ENCODE peak calls at places on chromosomes 1 and 21, in eight cellular contexts. One of them, this sample, is unnamed.

GRCh38 chr1:248926401-248927182 is 20.6 kb downstream of the PGBD2 start:
- DNase-seq in brain microvascular endothelial cell: peak; percentile 83
- DNase-seq in AG04450: peak; percentile 26
- DNase-seq in fibroblast of mammary gland: peak; percentile 73
- DNase-seq in fibroblast of lung: peak; percentile 28
- DNase-seq in HL-60: no peak
- DNase-seq in astrocyte: peak; percentile 68
- DNase-seq in AG10803: peak; percentile 64
- DNase-seq in this sample: no peak

GRCh38 chr1:99580451-99580850 is 65.5 kb upstream of the PALMD start:
- DNase-seq in brain microvascular endothelial cell: no peak
- DNase-seq in AG04450: no peak
- DNase-seq in fibroblast of mammary gland: peak; percentile 32
- DNase-seq in fibroblast of lung: no peak
- DNase-seq in HL-60: no peak
- DNase-seq in astrocyte: peak; percentile 47
- DNase-seq in AG10803: peak; percentile 49
- DNase-seq in this sample: no peak

GRCh38 chr1:81174811-81175476 is 625.8 kb upstream of the ADGRL2 start:
- DNase-seq in brain microvascular endothelial cell: peak; percentile 30
- DNase-seq in AG04450: no peak
- DNase-seq in fibroblast of mammary gland: peak; percentile 59
- DNase-seq in fibroblast of lung: no peak
- DNase-seq in HL-60: no peak
- DNase-seq in astrocyte: peak; percentile 86
- DNase-seq in AG10803: peak; percentile 12
- DNase-seq in this sample: peak; percentile 3

GRCh38 chr1:168722964-168723363 is 6.0 kb downstream of the DPT start:
- DNase-seq in brain microvascular endothelial cell: no peak
- DNase-seq in AG04450: no peak
- DNase-seq in fibroblast of mammary gland: no peak
- DNase-seq in fibroblast of lung: no peak
- DNase-seq in HL-60: no peak
- DNase-seq in astrocyte: no peak
- DNase-seq in AG10803: no peak
- DNase-seq in this sample: no peak

GRCh38 chr1:12601690-12602632 is 16.0 kb downstream of the DHRS3 start:
- DNase-seq in brain microvascular endothelial cell: peak; percentile 93
- DNase-seq in AG04450: no peak
- DNase-seq in fibroblast of mammary gland: peak; percentile 98
- DNase-seq in fibroblast of lung: peak; percentile 92
- DNase-seq in HL-60: no peak
- DNase-seq in astrocyte: peak; percentile 90
- DNase-seq in AG10803: peak; percentile 95
- DNase-seq in this sample: peak; percentile 76

GRCh38 chr21:15210235-15210678 is 145.5 kb upstream of the NRIP1 start:
- DNase-seq in brain microvascular endothelial cell: no peak
- DNase-seq in AG04450: no peak
- DNase-seq in fibroblast of mammary gland: peak; percentile 89
- DNase-seq in fibroblast of lung: peak; percentile 82
- DNase-seq in HL-60: peak; percentile 11
- DNase-seq in astrocyte: no peak
- DNase-seq in AG10803: no peak
- DNase-seq in this sample: no peak

GRCh38 chr21:16605588-16605987 is 875.8 kb downstream of the USP25 start:
- DNase-seq in brain microvascular endothelial cell: no peak
- DNase-seq in AG04450: no peak
- DNase-seq in fibroblast of mammary gland: peak; percentile 15
- DNase-seq in fibroblast of lung: peak; percentile 41
- DNase-seq in HL-60: no peak
- DNase-seq in astrocyte: peak; percentile 36
- DNase-seq in AG10803: no peak
- DNase-seq in this sample: no peak

GRCh38 chr21:25967566-25968438 is 202.8 kb downstream of the APP start:
- DNase-seq in brain microvascular endothelial cell: no peak
- DNase-seq in AG04450: no peak
- DNase-seq in fibroblast of mammary gland: no peak
- DNase-seq in fibroblast of lung: no peak
- DNase-seq in HL-60: peak; percentile 66
- DNase-seq in astrocyte: peak; percentile 11
- DNase-seq in AG10803: no peak
- DNase-seq in this sample: no peak

GRCh38 chr1:1918901-1919303 is at the start of gene TMEM52:
- DNase-seq in brain microvascular endothelial cell: no peak
- DNase-seq in AG04450: no peak
- DNase-seq in fibroblast of mammary gland: no peak
- DNase-seq in fibroblast of lung: no peak
- DNase-seq in HL-60: no peak
- DNase-seq in astrocyte: no peak
- DNase-seq in AG10803: no peak
- DNase-seq in this sample: no peak

GRCh38 chr21:14737278-14737677 is 191.2 kb upstream of the SAMSN1 start:
- DNase-seq in brain microvascular endothelial cell: no peak
- DNase-seq in AG04450: no peak
- DNase-seq in fibroblast of mammary gland: no peak
- DNase-seq in fibroblast of lung: no peak
- DNase-seq in HL-60: no peak
- DNase-seq in astrocyte: no peak
- DNase-seq in AG10803: no peak
- DNase-seq in this sample: no peak

GRCh38 chr1:12528021-12528852 is 89.8 kb downstream of the DHRS3 start:
- DNase-seq in brain microvascular endothelial cell: peak; percentile 43
- DNase-seq in AG04450: no peak
- DNase-seq in fibroblast of mammary gland: peak; percentile 62
- DNase-seq in fibroblast of lung: peak; percentile 87
- DNase-seq in HL-60: no peak
- DNase-seq in astrocyte: peak; percentile 39
- DNase-seq in AG10803: peak; percentile 89
- DNase-seq in this sample: no peak

GRCh38 chr21:37764696-37765095 is 151.6 kb downstream of the KCNJ6 start:
- DNase-seq in brain microvascular endothelial cell: no peak
- DNase-seq in AG04450: no peak
- DNase-seq in fibroblast of mammary gland: no peak
- DNase-seq in fibroblast of lung: no peak
- DNase-seq in HL-60: no peak
- DNase-seq in astrocyte: peak; percentile 56
- DNase-seq in AG10803: peak; percentile 62
- DNase-seq in this sample: no peak

GRCh38 chr1:100423832-100424337 is 71.6 kb downstream of the CDC14A start:
- DNase-seq in brain microvascular endothelial cell: no peak
- DNase-seq in AG04450: no peak
- DNase-seq in fibroblast of mammary gland: no peak
- DNase-seq in fibroblast of lung: no peak
- DNase-seq in HL-60: no peak
- DNase-seq in astrocyte: no peak
- DNase-seq in AG10803: no peak
- DNase-seq in this sample: no peak

GRCh38 chr1:31576743-31577455 is 584 bp downstream of the TINAGL1 start:
- DNase-seq in brain microvascular endothelial cell: no peak
- DNase-seq in AG04450: no peak
- DNase-seq in fibroblast of mammary gland: no peak
- DNase-seq in fibroblast of lung: no peak
- DNase-seq in HL-60: no peak
- DNase-seq in astrocyte: no peak
- DNase-seq in AG10803: no peak
- DNase-seq in this sample: no peak

GRCh38 chr1:111878096-111878495 is 111.4 kb downstream of the KCND3 start:
- DNase-seq in brain microvascular endothelial cell: no peak
- DNase-seq in AG04450: no peak
- DNase-seq in fibroblast of mammary gland: no peak
- DNase-seq in fibroblast of lung: no peak
- DNase-seq in HL-60: no peak
- DNase-seq in astrocyte: no peak
- DNase-seq in AG10803: no peak
- DNase-seq in this sample: no peak

GRCh38 chr1:14987829-14988603 is 165.5 kb upstream of the TMEM51 start:
- DNase-seq in brain microvascular endothelial cell: no peak
- DNase-seq in AG04450: no peak
- DNase-seq in fibroblast of mammary gland: peak; percentile 13
- DNase-seq in fibroblast of lung: no peak
- DNase-seq in HL-60: no peak
- DNase-seq in astrocyte: no peak
- DNase-seq in AG10803: peak; percentile 16
- DNase-seq in this sample: no peak

GRCh38 chr1:203598736-203599135 is 27.9 kb upstream of the ATP2B4 start:
- DNase-seq in brain microvascular endothelial cell: no peak
- DNase-seq in AG04450: no peak
- DNase-seq in fibroblast of mammary gland: no peak
- DNase-seq in fibroblast of lung: no peak
- DNase-seq in HL-60: no peak
- DNase-seq in astrocyte: no peak
- DNase-seq in AG10803: no peak
- DNase-seq in this sample: no peak

GRCh38 chr1:94543893-94544635 is 2.5 kb upstream of the F3 start:
- DNase-seq in brain microvascular endothelial cell: peak; percentile 42
- DNase-seq in AG04450: no peak
- DNase-seq in fibroblast of mammary gland: peak; percentile 93
- DNase-seq in fibroblast of lung: peak; percentile 65
- DNase-seq in HL-60: no peak
- DNase-seq in astrocyte: peak; percentile 82
- DNase-seq in AG10803: peak; percentile 77
- DNase-seq in this sample: no peak
- H3K4me3 ChIP-seq in brain microvascular endothelial cell: no peak overlapping the region
- H3K4me3 ChIP-seq in AG04450: peak overlapping the region; percentile 5
- H3K4me3 ChIP-seq in fibroblast of mammary gland: peak overlapping the region; percentile 23
- H3K4me3 ChIP-seq in fibroblast of lung: peak overlapping the region; percentile 27
- H3K4me3 ChIP-seq in HL-60: no peak overlapping the region
- H3K4me3 ChIP-seq in astrocyte: no peak overlapping the region
- H3K4me3 ChIP-seq in AG10803: no peak overlapping the region
- H3K4me3 ChIP-seq in this sample: no peak overlapping the region

DNA sequence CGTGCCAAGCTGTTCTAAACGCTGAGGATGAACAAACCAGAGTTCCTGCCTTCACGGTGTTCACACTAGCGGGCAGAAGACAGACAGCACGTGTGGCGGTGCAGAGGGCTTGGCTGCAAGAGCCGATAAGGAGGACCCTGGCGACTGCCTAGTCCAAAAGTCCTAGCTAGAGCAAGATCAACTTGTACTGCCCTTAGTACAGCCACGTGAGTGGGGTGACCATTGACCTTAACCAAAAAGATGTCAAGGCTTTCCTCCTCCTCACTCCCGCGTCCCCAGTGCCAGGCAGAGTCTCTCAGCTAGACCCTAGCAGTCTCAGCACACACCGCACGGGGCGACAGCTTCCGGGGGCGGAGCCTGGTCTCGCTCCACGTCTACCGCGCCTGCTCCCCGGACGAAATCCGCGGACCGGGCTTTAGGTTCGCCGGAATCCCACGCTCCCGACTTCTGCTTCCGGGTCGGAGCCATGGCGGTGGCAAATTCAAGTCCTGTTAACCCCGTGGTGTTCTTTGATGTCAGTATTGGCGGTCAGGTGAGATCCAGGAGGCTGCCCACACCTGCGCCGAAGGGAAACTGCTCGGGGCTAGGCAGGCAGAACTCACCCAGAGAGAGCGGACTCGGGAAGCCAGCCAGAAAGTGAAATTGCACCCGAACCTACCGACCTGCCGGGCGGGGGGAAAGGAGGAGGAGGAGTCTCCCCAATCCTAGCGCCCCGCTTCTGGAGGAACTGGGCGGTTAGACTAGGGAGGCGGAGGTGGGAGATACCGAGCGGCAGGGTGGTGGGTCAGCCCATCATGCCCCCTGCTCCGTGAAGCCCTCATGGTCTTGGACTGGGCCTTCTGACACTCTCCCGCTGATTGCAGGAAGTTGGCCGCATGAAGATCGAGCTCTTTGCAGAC is at the start of gene PPIH:
- DNase-seq in brain microvascular endothelial cell: peak; percentile 90
- DNase-seq in AG04450: peak; percentile 61
- DNase-seq in fibroblast of mammary gland: peak; percentile 88
- DNase-seq in fibroblast of lung: peak; percentile 89
- DNase-seq in HL-60: peak; percentile 97
- DNase-seq in astrocyte: peak; percentile 84
- DNase-seq in AG10803: peak; percentile 88
- DNase-seq in this sample: peak; percentile 71
- TF ChIP-seq CTCF in brain microvascular endothelial cell: peak; percentile 27
- TF ChIP-seq CTCF in AG04450: peak; percentile 36
- TF ChIP-seq CTCF in fibroblast of mammary gland: peak; percentile 3
- TF ChIP-seq CTCF in fibroblast of lung: peak; percentile 19
- TF ChIP-seq CTCF in HL-60: no peak
- TF ChIP-seq CTCF in astrocyte: no peak
- TF ChIP-seq CTCF in AG10803: peak; percentile 36
- TF ChIP-seq CTCF in this sample: no peak

DNA sequence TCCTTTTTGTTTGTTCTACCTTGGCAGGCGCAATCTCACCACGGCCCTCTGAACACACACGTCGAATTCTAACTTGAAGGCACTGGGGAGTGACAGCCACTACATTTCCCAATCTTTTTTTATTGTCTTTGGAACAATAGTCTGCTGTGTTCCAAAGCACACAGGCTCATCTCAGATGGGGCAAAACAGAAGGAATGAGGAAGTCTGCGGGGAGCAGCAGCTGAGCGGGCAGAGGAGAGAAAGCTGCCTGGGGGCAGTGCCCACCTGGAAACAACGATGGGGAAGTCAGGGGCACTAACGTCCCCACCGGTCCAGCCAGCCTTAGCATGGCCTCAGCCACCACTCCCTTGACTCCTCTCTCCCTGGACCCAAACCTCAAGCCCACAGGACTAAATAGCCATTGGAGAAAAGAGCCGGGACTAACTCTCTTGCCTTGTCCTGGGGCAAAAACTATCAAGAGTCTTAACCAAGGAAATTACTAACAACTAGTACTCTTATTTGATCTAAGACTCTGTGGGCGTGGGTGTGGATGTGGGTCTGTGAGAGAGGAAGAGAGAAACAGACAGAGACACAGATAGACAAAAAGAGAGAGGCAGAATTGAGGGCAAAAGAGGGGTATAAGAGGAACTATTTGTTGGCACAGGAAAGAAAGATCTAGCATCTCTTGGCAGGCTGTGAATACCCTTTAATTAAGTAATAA is 34.2 kb downstream of the SYF2 start:
- DNase-seq in brain microvascular endothelial cell: no peak
- DNase-seq in AG04450: no peak
- DNase-seq in fibroblast of mammary gland: no peak
- DNase-seq in fibroblast of lung: no peak
- DNase-seq in HL-60: peak; percentile 72
- DNase-seq in astrocyte: no peak
- DNase-seq in AG10803: peak; percentile 45
- DNase-seq in this sample: no peak
- H3K4me3 ChIP-seq in brain microvascular endothelial cell: no peak overlapping the region
- H3K4me3 ChIP-seq in AG04450: no peak overlapping the region
- H3K4me3 ChIP-seq in fibroblast of mammary gland: no peak overlapping the region
- H3K4me3 ChIP-seq in fibroblast of lung: no peak overlapping the region
- H3K4me3 ChIP-seq in HL-60: no peak overlapping the region
- H3K4me3 ChIP-seq in astrocyte: no peak overlapping the region
- H3K4me3 ChIP-seq in AG10803: peak overlapping the region; percentile 46
- H3K4me3 ChIP-seq in this sample: no peak overlapping the region

DNA sequence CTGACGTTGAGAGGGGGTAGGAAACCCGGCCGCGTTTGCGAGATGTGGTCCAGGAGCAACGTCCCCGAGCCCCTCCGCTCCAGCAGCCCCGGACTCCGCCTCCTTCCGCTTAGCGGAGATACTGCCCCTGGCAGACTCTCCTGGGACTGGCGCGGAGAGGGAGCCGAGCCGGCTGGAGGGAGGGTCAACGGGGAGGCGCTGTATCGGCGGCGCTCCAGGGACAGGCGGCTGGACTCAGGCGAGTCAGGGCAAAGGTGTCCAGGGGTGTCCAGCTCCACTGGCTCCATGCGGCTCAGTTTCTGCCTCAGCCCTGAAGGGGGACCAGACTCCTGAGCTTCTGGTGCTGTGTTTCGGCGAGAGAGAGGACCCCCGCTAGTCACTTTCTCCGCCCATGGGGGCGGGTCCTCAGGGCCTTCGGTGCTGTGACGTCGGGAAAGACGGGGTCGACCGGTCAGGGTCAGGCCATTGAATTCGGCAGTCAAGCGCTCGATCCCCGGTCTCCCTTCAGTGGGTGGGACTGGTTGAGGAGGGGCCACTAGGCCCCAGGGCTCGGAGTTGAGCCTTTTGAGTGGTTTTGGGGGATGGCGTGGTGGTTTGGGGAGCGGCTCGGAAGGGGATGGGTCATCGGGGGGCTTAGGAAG is 2.8 kb upstream of the LIX1L start:
- DNase-seq in brain microvascular endothelial cell: no peak
- DNase-seq in AG04450: no peak
- DNase-seq in fibroblast of mammary gland: peak; percentile 66
- DNase-seq in fibroblast of lung: peak; percentile 57
- DNase-seq in HL-60: peak; percentile 57
- DNase-seq in astrocyte: peak; percentile 39
- DNase-seq in AG10803: peak; percentile 47
- DNase-seq in this sample: no peak
- TF ChIP-seq CTCF in brain microvascular endothelial cell: peak; percentile 35
- TF ChIP-seq CTCF in AG04450: peak; percentile 26
- TF ChIP-seq CTCF in fibroblast of mammary gland: no peak
- TF ChIP-seq CTCF in fibroblast of lung: peak; percentile 11
- TF ChIP-seq CTCF in HL-60: no peak
- TF ChIP-seq CTCF in astrocyte: no peak
- TF ChIP-seq CTCF in AG10803: no peak
- TF ChIP-seq CTCF in this sample: peak; percentile 4